ENCODE peak calls at places on chromosomes 5 and 9, in seven cellular contexts. P is CD8-positive, alpha-beta memory T cell; Q is tibial artery; E is mesenchymal stem cell; C is ascending aorta; D is stomach; W is astrocyte. Z is an unnamed sample.
A peak's percentile ranks its signal among the peaks of the same experiment; 100 is the strongest.

GRCh38 chr5:91849069-91849468 is 466.0 kb upstream of the ARRDC3 start:
- DNase-seq in D (no peak), W (no peak), P (no peak), E (peak; percentile 5), Q (no peak), C (no peak), Z (no peak)

GRCh38 chr5:139670369-139671095 is 22.4 kb downstream of the CXXC5 start:
- DNase-seq in D (no peak), C (no peak), E (peak; percentile 25), P (no peak), Q (no peak), W (peak; percentile 68), Z (no peak)

GRCh38 chr5:113031557-113031956 is 55.0 kb downstream of the DCP2 start:
- DNase-seq in E (no peak), W (no peak), C (no peak), Q (no peak), P (no peak), D (no peak), Z (no peak)

GRCh38 chr5:124519396-124519795 is 227.0 kb downstream of the ZNF608 start:
- DNase-seq in Q (peak; percentile 44), D (no peak), E (peak; percentile 90), W (peak; percentile 86), C (peak; percentile 81), P (no peak), Z (peak; percentile 77)

GRCh38 chr5:26761040-26761439 is 277.3 kb downstream of the CDH9 start:
- DNase-seq in C (no peak), E (no peak), D (no peak), P (no peak), W (no peak), Q (no peak), Z (no peak)

GRCh38 chr5:998276-998974 is 10.2 kb upstream of the NKD2 start:
- DNase-seq in E (no peak), Q (peak; percentile 5), W (no peak), D (peak; percentile 13), C (peak; percentile 51), P (no peak), Z (no peak)

GRCh38 chr5:6877986-6878828 is 165.0 kb downstream of the TENT4A start:
- DNase-seq in D (no peak), E (no peak), Q (no peak), W (no peak), P (no peak), C (no peak), Z (no peak)

GRCh38 chr5:32072054-32072453 is 102.1 kb downstream of the GOLPH3 start:
- DNase-seq in D (no peak), E (no peak), Q (no peak), W (no peak), P (no peak), C (no peak), Z (no peak)

GRCh38 chr9:30197954-30198353 is 2186.5 kb upstream of the ACO1 start:
- DNase-seq in C (no peak), P (no peak), D (no peak), W (no peak), Q (no peak), E (no peak), Z (no peak)

GRCh38 chr5:59002162-59002825 is 419.4 kb downstream of the RAB3C start:
- DNase-seq in C (no peak), Q (no peak), E (no peak), W (no peak), D (no peak), P (no peak), Z (no peak)

GRCh38 chr9:120723547-120723946 is 9.3 kb upstream of the MEGF9 start:
- DNase-seq in W (peak; percentile 81), D (no peak), P (no peak), Q (no peak), E (no peak), C (peak; percentile 74), Z (peak; percentile 31)

GRCh38 chr5:171596391-171596878 is 177.0 kb downstream of the FGF18 start:
- DNase-seq in E (peak; percentile 55), W (peak; percentile 92), C (peak; percentile 90), P (no peak), Q (peak; percentile 78), D (no peak), Z (no peak)
- H3K4me3 ChIP-seq in E (no peak overlapping the region), W (no peak overlapping the region), C (no peak overlapping the region), P (no peak overlapping the region), Q (no peak overlapping the region), D (no peak overlapping the region), Z (no peak overlapping the region)

GRCh38 chr9:86336058-86336457 is 18.2 kb downstream of the TUT7 start:
- DNase-seq in P (no peak), E (no peak), Q (no peak), D (no peak), W (no peak), C (no peak), Z (no peak)

GRCh38 chr9:86333651-86334050 is 20.6 kb downstream of the TUT7 start:
- DNase-seq in C (no peak), E (no peak), W (no peak), Q (no peak), P (no peak), D (no peak), Z (no peak)

GRCh38 chr9:86340356-86341006 is 13.7 kb downstream of the TUT7 start:
- DNase-seq in C (no peak), P (no peak), E (no peak), W (no peak), Q (no peak), D (no peak), Z (no peak)

GRCh38 chr9:86341007-86341491 is 13.2 kb downstream of the TUT7 start:
- DNase-seq in P (no peak), E (no peak), Q (no peak), D (no peak), C (no peak), W (peak; percentile 41), Z (no peak)

DNA sequence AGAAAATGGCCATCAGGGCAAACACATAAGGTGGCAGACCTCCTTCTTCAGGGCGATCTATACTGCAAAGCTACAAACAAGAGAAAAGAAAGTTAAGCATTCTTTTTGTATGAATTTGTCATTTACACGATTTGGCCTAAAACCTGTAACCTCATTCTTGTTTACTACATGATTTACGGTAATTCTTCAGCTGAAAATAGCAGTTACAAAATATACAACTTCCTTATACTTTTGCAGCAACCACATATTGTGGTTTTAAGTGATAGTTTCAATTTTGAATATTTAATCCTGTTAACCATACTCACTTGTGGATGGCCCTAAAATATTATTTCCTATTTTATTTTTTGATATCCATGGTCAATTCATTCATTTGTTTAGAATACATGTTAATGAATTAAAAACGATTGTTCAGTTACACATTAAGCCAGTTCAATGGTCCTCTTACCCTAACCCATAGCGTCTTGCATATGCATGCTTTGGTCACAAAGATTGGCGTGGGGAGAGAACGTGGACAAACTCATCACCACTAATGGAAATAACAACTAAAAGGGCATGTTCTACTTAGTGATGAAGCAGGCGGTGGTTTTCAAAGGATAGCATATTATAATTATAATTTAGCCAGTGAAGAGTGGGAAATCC is 16.6 kb downstream of the TUT7 start:
- DNase-seq in C (no peak), W (no peak), D (no peak), P (no peak), Q (no peak), E (no peak), Z (no peak)
- H3K4me3 ChIP-seq in C (no peak overlapping the region), W (no peak overlapping the region), D (no peak overlapping the region), P (peak overlapping the region; percentile 42), Q (no peak overlapping the region), E (no peak overlapping the region), Z (no peak overlapping the region)

GRCh38 chr5:95808013-95808685 is 14.4 kb downstream of the GLRX start:
- DNase-seq in C (no peak), P (no peak), E (no peak), Q (no peak), D (no peak), W (no peak), Z (no peak)

GRCh38 chr5:95812100-95812472 is 10.4 kb downstream of the GLRX start:
- DNase-seq in Q (no peak), D (no peak), P (peak; percentile 22), E (peak; percentile 88), C (no peak), W (no peak), Z (no peak)

GRCh38 chr5:95809414-95809960 is 13.0 kb downstream of the GLRX start:
- DNase-seq in Q (no peak), E (peak; percentile 49), W (peak; percentile 33), D (peak; percentile 63), P (no peak), C (no peak), Z (no peak)

GRCh38 chr5:95808686-95809413 is 13.7 kb downstream of the GLRX start:
- DNase-seq in Q (peak; percentile 87), E (peak; percentile 86), C (peak; percentile 93), W (no peak), P (peak; percentile 76), D (peak; percentile 58), Z (peak; percentile 46)

DNA sequence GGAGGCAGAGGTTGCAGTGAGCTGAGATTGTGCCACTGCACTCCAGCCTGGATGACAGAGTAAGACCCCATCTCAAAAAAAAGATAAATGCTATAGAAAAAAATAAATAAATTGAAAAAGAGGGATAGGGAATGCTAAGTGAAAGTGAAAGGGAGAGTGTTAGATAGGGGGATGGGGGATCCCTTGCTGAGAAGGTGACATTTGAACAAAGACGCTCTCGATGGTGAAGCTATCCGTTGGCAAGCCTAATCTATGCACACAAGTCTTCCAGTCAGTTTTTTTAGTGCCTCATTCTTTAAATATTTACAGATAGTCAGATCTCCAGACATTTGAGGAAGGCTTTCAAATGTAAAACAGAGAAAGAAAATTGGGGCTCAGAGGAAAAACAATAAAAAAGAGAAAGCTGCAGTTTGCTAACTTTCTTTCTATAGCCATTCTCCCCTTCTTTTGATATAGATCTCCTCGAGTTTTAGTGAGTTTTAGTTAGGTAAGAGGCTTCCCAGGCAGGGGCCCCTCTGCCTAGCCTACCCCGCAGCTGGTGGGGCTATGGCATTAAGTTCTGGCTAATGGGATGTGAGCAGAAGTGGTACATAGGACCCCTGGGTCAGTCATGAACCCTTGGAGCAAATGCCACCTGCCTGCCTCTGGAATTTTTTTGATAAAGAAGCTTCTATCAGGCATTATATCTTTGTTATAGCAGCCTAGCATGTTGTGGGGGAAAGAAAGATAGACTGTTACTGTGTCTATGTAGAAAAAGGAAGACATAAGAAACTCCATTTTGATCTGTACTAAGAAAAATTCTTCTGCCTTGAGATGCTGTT is 12.0 kb downstream of the GLRX start:
- DNase-seq in D (no peak), P (no peak), C (no peak), Q (no peak), E (peak; percentile 42), W (no peak), Z (no peak)
- H3K4me3 ChIP-seq in D (no peak overlapping the region), P (no peak overlapping the region), C (no peak overlapping the region), Q (no peak overlapping the region), E (no peak overlapping the region), W (no peak overlapping the region), Z (no peak overlapping the region)

GRCh38 chr5:150409638-150410523 is 2.8 kb downstream of the CD74 start:
- DNase-seq in W (peak; percentile 79), Q (peak; percentile 87), C (peak; percentile 92), P (peak; percentile 46), D (peak; percentile 85), E (peak; percentile 92), Z (no peak)

GRCh38 chr5:150413176-150413901 is 629 bp upstream of the CD74 start:
- DNase-seq in Q (no peak), C (no peak), D (no peak), E (no peak), P (no peak), W (no peak), Z (no peak)

GRCh38 chr5:150412319-150413175 is at the start of gene CD74:
- DNase-seq in P (peak; percentile 94), C (peak; percentile 93), D (peak; percentile 95), Q (peak; percentile 79), E (peak; percentile 42), W (no peak), Z (no peak)

GRCh38 chr5:150411245-150411979 is 1.3 kb downstream of the CD74 start:
- DNase-seq in Q (peak; percentile 59), C (no peak), P (peak; percentile 59), W (no peak), E (peak; percentile 29), D (peak; percentile 77), Z (no peak)

GRCh38 chr5:150410524-150411244 is 2.0 kb downstream of the CD74 start:
- DNase-seq in D (peak; percentile 79), C (peak; percentile 86), P (peak; percentile 49), E (peak; percentile 84), Q (peak; percentile 74), W (peak; percentile 48), Z (no peak)
- H3K4me3 ChIP-seq in D (peak overlapping the region; percentile 57), C (peak overlapping the region; percentile 55), P (peak overlapping the region; percentile 96), E (no peak overlapping the region), Q (peak overlapping the region; percentile 46), W (no peak overlapping the region), Z (no peak overlapping the region)